ENCODE peak calls at places on chromosomes 12 and 14, in eight cellular contexts. One of them, this sample, is unnamed.

GRCh38 chr12:109586385-109587296 is 13.0 kb downstream of the MVK start:
- DNase-seq in neural progenitor cell: peak; percentile 50
- DNase-seq in cardiac muscle cell: no peak
- DNase-seq in PC-3: no peak
- DNase-seq in uterus: no peak
- DNase-seq in left ventricle myocardium inferior: no peak
- DNase-seq in suprapubic skin: no peak
- DNase-seq in testis: no peak
- DNase-seq in this sample: no peak

GRCh38 chr12:126752021-126752420 is 1514.9 kb upstream of the TMEM132C start:
- DNase-seq in PC-3: no peak
- DNase-seq in neural progenitor cell: no peak
- DNase-seq in cardiac muscle cell: no peak
- DNase-seq in left ventricle myocardium inferior: no peak
- DNase-seq in suprapubic skin: no peak
- DNase-seq in testis: no peak
- DNase-seq in uterus: no peak
- DNase-seq in this sample: no peak

GRCh38 chr12:89529738-89530137 is 3.9 kb upstream of the POC1B start:
- DNase-seq in testis: no peak
- DNase-seq in uterus: no peak
- DNase-seq in suprapubic skin: no peak
- DNase-seq in PC-3: peak; percentile 74
- DNase-seq in cardiac muscle cell: peak; percentile 72
- DNase-seq in neural progenitor cell: peak; percentile 27
- DNase-seq in left ventricle myocardium inferior: no peak
- DNase-seq in this sample: no peak

GRCh38 chr12:48686615-48687334 is 4.7 kb upstream of the KANSL2 start:
- DNase-seq in neural progenitor cell: no peak
- DNase-seq in testis: no peak
- DNase-seq in cardiac muscle cell: no peak
- DNase-seq in left ventricle myocardium inferior: no peak
- DNase-seq in uterus: no peak
- DNase-seq in suprapubic skin: no peak
- DNase-seq in PC-3: no peak
- DNase-seq in this sample: no peak

GRCh38 chr12:53236443-53237111 is 4.6 kb upstream of the RARG start:
- DNase-seq in left ventricle myocardium inferior: no peak
- DNase-seq in neural progenitor cell: no peak
- DNase-seq in PC-3: no peak
- DNase-seq in cardiac muscle cell: no peak
- DNase-seq in uterus: no peak
- DNase-seq in testis: no peak
- DNase-seq in suprapubic skin: no peak
- DNase-seq in this sample: no peak

GRCh38 chr14:39080886-39081285 is 22.1 kb downstream of the SEC23A start:
- DNase-seq in uterus: no peak
- DNase-seq in PC-3: no peak
- DNase-seq in left ventricle myocardium inferior: no peak
- DNase-seq in suprapubic skin: no peak
- DNase-seq in neural progenitor cell: no peak
- DNase-seq in testis: no peak
- DNase-seq in cardiac muscle cell: no peak
- DNase-seq in this sample: no peak

GRCh38 chr14:38442208-38442607 is 186.3 kb upstream of the CLEC14A start:
- DNase-seq in neural progenitor cell: no peak
- DNase-seq in PC-3: no peak
- DNase-seq in suprapubic skin: no peak
- DNase-seq in testis: no peak
- DNase-seq in left ventricle myocardium inferior: no peak
- DNase-seq in cardiac muscle cell: peak; percentile 18
- DNase-seq in uterus: no peak
- DNase-seq in this sample: no peak

GRCh38 chr12:9041321-9041720 is 52.0 kb downstream of the KLRG1 start:
- DNase-seq in uterus: no peak
- DNase-seq in suprapubic skin: no peak
- DNase-seq in testis: no peak
- DNase-seq in neural progenitor cell: no peak
- DNase-seq in cardiac muscle cell: peak; percentile 2
- DNase-seq in PC-3: peak; percentile 13
- DNase-seq in left ventricle myocardium inferior: no peak
- DNase-seq in this sample: no peak

GRCh38 chr14:74984241-74985027 is 18.3 kb upstream of the EIF2B2 start:
- DNase-seq in suprapubic skin: no peak
- DNase-seq in uterus: no peak
- DNase-seq in testis: peak; percentile 5
- DNase-seq in PC-3: no peak
- DNase-seq in left ventricle myocardium inferior: no peak
- DNase-seq in neural progenitor cell: peak; percentile 41
- DNase-seq in cardiac muscle cell: no peak
- DNase-seq in this sample: no peak

GRCh38 chr12:13146539-13146938 is 43.1 kb upstream of the GSG1 start:
- DNase-seq in suprapubic skin: no peak
- DNase-seq in uterus: peak; percentile 29
- DNase-seq in testis: peak; percentile 26
- DNase-seq in left ventricle myocardium inferior: peak; percentile 31
- DNase-seq in neural progenitor cell: no peak
- DNase-seq in PC-3: no peak
- DNase-seq in cardiac muscle cell: no peak
- DNase-seq in this sample: peak; percentile 81

GRCh38 chr12:65860584-65860983 is 36.3 kb downstream of the HMGA2 start:
- DNase-seq in testis: no peak
- DNase-seq in suprapubic skin: no peak
- DNase-seq in PC-3: no peak
- DNase-seq in neural progenitor cell: no peak
- DNase-seq in uterus: no peak
- DNase-seq in cardiac muscle cell: no peak
- DNase-seq in left ventricle myocardium inferior: no peak
- DNase-seq in this sample: no peak

GRCh38 chr12:103827800-103828440 is 13.1 kb downstream of the NT5DC3 start:
- DNase-seq in neural progenitor cell: no peak
- DNase-seq in suprapubic skin: no peak
- DNase-seq in cardiac muscle cell: no peak
- DNase-seq in PC-3: no peak
- DNase-seq in left ventricle myocardium inferior: no peak
- DNase-seq in testis: no peak
- DNase-seq in uterus: no peak
- DNase-seq in this sample: no peak

GRCh38 chr12:25253371-25254068 is 2.8 kb upstream of the KRAS start:
- DNase-seq in left ventricle myocardium inferior: no peak
- DNase-seq in testis: no peak
- DNase-seq in suprapubic skin: no peak
- DNase-seq in PC-3: no peak
- DNase-seq in neural progenitor cell: no peak
- DNase-seq in uterus: no peak
- DNase-seq in cardiac muscle cell: no peak
- DNase-seq in this sample: no peak

GRCh38 chr12:114884535-114884934 is 200.6 kb upstream of the TBX3 start:
- DNase-seq in suprapubic skin: no peak
- DNase-seq in testis: no peak
- DNase-seq in uterus: no peak
- DNase-seq in left ventricle myocardium inferior: no peak
- DNase-seq in cardiac muscle cell: no peak
- DNase-seq in neural progenitor cell: no peak
- DNase-seq in PC-3: no peak
- DNase-seq in this sample: no peak

GRCh38 chr12:61870658-61871559 is 389.3 kb upstream of the USP15 start:
- DNase-seq in neural progenitor cell: no peak
- DNase-seq in testis: no peak
- DNase-seq in uterus: no peak
- DNase-seq in suprapubic skin: no peak
- DNase-seq in left ventricle myocardium inferior: no peak
- DNase-seq in PC-3: no peak
- DNase-seq in cardiac muscle cell: no peak
- DNase-seq in this sample: no peak

GRCh38 chr14:100292776-100293461 is 13.3 kb downstream of the SLC25A29 start:
- DNase-seq in suprapubic skin: peak; percentile 78
- DNase-seq in neural progenitor cell: no peak
- DNase-seq in testis: peak; percentile 17
- DNase-seq in uterus: peak; percentile 11
- DNase-seq in cardiac muscle cell: no peak
- DNase-seq in PC-3: no peak
- DNase-seq in left ventricle myocardium inferior: no peak
- DNase-seq in this sample: peak; percentile 51

GRCh38 chr14:61718039-61718438 is 22.7 kb downstream of the HIF1A start:
- DNase-seq in left ventricle myocardium inferior: no peak
- DNase-seq in PC-3: no peak
- DNase-seq in testis: no peak
- DNase-seq in uterus: no peak
- DNase-seq in suprapubic skin: no peak
- DNase-seq in neural progenitor cell: peak; percentile 33
- DNase-seq in cardiac muscle cell: no peak
- DNase-seq in this sample: no peak
- H3K4me1 ChIP-seq in left ventricle myocardium inferior: peaks cover 78% of the 10 kb centered on the region
- H3K4me1 ChIP-seq in PC-3: peaks cover 50% of the 10 kb centered on the region
- H3K4me1 ChIP-seq in testis: peaks cover 17% of the 10 kb centered on the region
- H3K4me1 ChIP-seq in uterus: peaks cover 5% of the 10 kb centered on the region
- H3K4me1 ChIP-seq in suprapubic skin: peaks cover 34% of the 10 kb centered on the region
- H3K4me1 ChIP-seq in neural progenitor cell: peaks cover 35% of the 10 kb centered on the region
- H3K4me1 ChIP-seq in cardiac muscle cell: peaks cover 27% of the 10 kb centered on the region
- H3K4me1 ChIP-seq in this sample: no peaks in the 10 kb centered on the region

DNA sequence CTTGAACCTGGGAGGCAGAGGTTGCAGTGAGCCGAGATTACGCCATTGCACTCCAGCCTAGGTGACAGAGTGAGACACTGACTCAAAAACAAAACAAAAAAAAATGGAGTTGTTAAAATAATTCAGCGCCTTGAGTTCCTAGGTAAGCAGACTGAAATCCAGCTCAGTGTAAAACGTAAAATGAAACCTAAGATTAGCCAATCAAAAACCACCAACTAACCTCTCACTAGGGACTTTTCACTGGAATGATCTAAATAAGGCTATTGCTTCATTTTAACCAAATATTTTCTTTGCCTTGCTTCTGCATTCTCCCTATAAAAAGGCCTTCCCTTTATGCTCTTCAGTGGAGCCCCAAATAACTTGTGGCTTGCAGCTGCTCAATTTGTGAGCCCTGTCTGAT is 91.6 kb upstream of the HIF1A start:
- DNase-seq in uterus: no peak
- DNase-seq in left ventricle myocardium inferior: no peak
- DNase-seq in PC-3: no peak
- DNase-seq in suprapubic skin: no peak
- DNase-seq in testis: no peak
- DNase-seq in neural progenitor cell: no peak
- DNase-seq in cardiac muscle cell: peak; percentile 68
- DNase-seq in this sample: no peak
- H3K4me1 ChIP-seq in uterus: no peaks in the 10 kb centered on the region
- H3K4me1 ChIP-seq in left ventricle myocardium inferior: peaks cover 18% of the 10 kb centered on the region
- H3K4me1 ChIP-seq in PC-3: peaks cover 28% of the 10 kb centered on the region
- H3K4me1 ChIP-seq in suprapubic skin: peaks cover 10% of the 10 kb centered on the region
- H3K4me1 ChIP-seq in testis: peaks cover 13% of the 10 kb centered on the region
- H3K4me1 ChIP-seq in neural progenitor cell: peaks cover 39% of the 10 kb centered on the region
- H3K4me1 ChIP-seq in cardiac muscle cell: peaks cover 36% of the 10 kb centered on the region
- H3K4me1 ChIP-seq in this sample: peaks cover 32% of the 10 kb centered on the region

DNA sequence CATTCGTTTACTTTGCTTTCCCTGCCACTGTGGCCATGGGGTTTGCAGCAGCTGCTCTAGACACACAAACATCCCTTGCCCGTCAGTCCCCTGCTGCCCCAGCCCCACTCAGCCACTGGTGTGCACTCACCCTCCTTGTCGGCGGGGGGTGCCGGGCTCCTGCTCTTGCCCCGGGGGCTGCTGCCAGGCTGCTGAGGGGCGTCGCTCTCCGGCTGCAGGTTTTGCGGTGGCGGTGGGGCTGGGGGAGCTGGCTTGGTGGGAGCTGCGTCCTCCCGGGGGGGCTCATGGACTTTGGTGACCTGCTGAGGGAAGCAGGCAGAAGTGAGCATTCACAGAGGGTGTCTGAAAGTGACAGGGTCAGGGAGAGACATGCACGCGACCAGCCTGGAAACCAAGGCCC is 67.1 kb downstream of the RFLNA start:
- DNase-seq in testis: no peak
- DNase-seq in PC-3: no peak
- DNase-seq in suprapubic skin: no peak
- DNase-seq in neural progenitor cell: no peak
- DNase-seq in uterus: no peak
- DNase-seq in left ventricle myocardium inferior: no peak
- DNase-seq in cardiac muscle cell: no peak
- DNase-seq in this sample: no peak
- H3K4me1 ChIP-seq in testis: peaks cover 50% of the 10 kb centered on the region
- H3K4me1 ChIP-seq in PC-3: no peaks in the 10 kb centered on the region
- H3K4me1 ChIP-seq in suprapubic skin: peaks cover 43% of the 10 kb centered on the region
- H3K4me1 ChIP-seq in neural progenitor cell: no peaks in the 10 kb centered on the region
- H3K4me1 ChIP-seq in uterus: no peaks in the 10 kb centered on the region
- H3K4me1 ChIP-seq in left ventricle myocardium inferior: peaks cover 88% of the 10 kb centered on the region
- H3K4me1 ChIP-seq in cardiac muscle cell: no peaks in the 10 kb centered on the region
- H3K4me1 ChIP-seq in this sample: peaks cover 33% of the 10 kb centered on the region

GRCh38 chr12:131959137-131959536 is 9.4 kb downstream of the EP400 start:
- DNase-seq in uterus: no peak
- DNase-seq in cardiac muscle cell: no peak
- DNase-seq in suprapubic skin: no peak
- DNase-seq in left ventricle myocardium inferior: no peak
- DNase-seq in neural progenitor cell: no peak
- DNase-seq in testis: no peak
- DNase-seq in PC-3: no peak
- DNase-seq in this sample: no peak
- H3K4me1 ChIP-seq in uterus: no peaks in the 10 kb centered on the region
- H3K4me1 ChIP-seq in cardiac muscle cell: peaks cover 10% of the 10 kb centered on the region
- H3K4me1 ChIP-seq in suprapubic skin: peaks cover 31% of the 10 kb centered on the region
- H3K4me1 ChIP-seq in left ventricle myocardium inferior: peaks cover 66% of the 10 kb centered on the region
- H3K4me1 ChIP-seq in neural progenitor cell: peaks cover 7% of the 10 kb centered on the region
- H3K4me1 ChIP-seq in testis: peaks cover 25% of the 10 kb centered on the region
- H3K4me1 ChIP-seq in PC-3: peaks cover 18% of the 10 kb centered on the region
- H3K4me1 ChIP-seq in this sample: no peaks in the 10 kb centered on the region

DNA sequence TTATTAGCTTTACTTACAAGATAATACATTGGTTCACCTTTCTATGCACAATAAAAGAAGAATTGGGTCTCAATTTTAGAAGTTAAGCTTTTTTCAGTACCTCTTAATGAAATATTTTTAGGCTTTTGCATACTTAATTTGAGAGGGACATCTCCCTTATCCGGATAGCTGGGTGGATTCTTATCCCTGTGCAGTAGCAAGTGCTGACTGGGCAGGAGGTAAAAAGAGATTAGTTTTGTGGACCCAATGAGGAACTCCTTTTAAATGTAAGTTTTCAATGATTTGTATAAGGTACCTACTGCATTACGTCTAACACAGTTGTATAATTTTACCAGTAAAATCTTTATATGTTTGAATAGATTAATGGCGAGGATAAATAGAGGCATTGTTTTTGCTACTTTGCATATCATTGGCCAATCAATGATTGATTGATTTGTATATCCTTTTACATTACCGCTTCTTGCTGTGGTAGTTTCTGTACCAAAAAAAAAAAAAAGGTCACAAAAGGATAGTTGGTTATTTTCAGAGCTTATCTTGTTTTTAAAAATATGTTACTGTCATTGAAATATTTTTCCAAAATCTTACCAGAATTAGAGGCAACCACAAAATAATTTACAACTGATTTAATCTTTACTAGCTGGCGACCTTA is 2.2 kb downstream of the CPSF6 start:
- DNase-seq in uterus: no peak
- DNase-seq in PC-3: no peak
- DNase-seq in left ventricle myocardium inferior: no peak
- DNase-seq in suprapubic skin: no peak
- DNase-seq in testis: no peak
- DNase-seq in cardiac muscle cell: no peak
- DNase-seq in neural progenitor cell: no peak
- DNase-seq in this sample: no peak
- H3K4me1 ChIP-seq in uterus: peaks cover 5% of the 10 kb centered on the region
- H3K4me1 ChIP-seq in PC-3: peaks cover 13% of the 10 kb centered on the region
- H3K4me1 ChIP-seq in left ventricle myocardium inferior: peaks cover 71% of the 10 kb centered on the region
- H3K4me1 ChIP-seq in suprapubic skin: peaks cover 34% of the 10 kb centered on the region
- H3K4me1 ChIP-seq in testis: peaks cover 29% of the 10 kb centered on the region
- H3K4me1 ChIP-seq in cardiac muscle cell: peaks cover 32% of the 10 kb centered on the region
- H3K4me1 ChIP-seq in neural progenitor cell: peaks cover 27% of the 10 kb centered on the region
- H3K4me1 ChIP-seq in this sample: no peaks in the 10 kb centered on the region

This sample was measured in right lobe of liver.